ENCODE peak calls at places on chromosomes 5 and 9, in nine cellular contexts. B is fibroblast of mammary gland, L is GM23248, O is AG09309, T is fibroblast of villous mesenchyme, X is PC-3, C is heart right ventricle, S is GM06990, G is AG04449. W is an unnamed sample.

GRCh38 chr9:128117613-128118471 is 9.7 kb downstream of the PTGES2 start:
- DNase-seq in O (peak), S (peak), L (peak), B (peak), G (no peak), T (peak), C (peak), X (peak), W (peak)

GRCh38 chr5:34709861-34710673 is 53.9 kb downstream of the RAI14 start:
- DNase-seq in S (no peak), X (peak), C (no peak), T (peak), B (peak), L (peak), O (peak), G (no peak), W (no peak)

GRCh38 chr5:10445352-10445751 is 3.7 kb downstream of the ROPN1L start:
- DNase-seq in S (no peak), T (no peak), G (no peak), L (no peak), X (no peak), C (no peak), B (no peak), O (no peak), W (no peak)

GRCh38 chr5:16943846-16944675 is 8.0 kb upstream of the MYO10 start:
- DNase-seq in T (no peak), O (no peak), L (no peak), X (no peak), C (no peak), B (no peak), G (no peak), S (no peak), W (no peak)

GRCh38 chr9:89483592-89484474 is 14.1 kb downstream of the SEMA4D start:
- DNase-seq in L (no peak), X (no peak), B (no peak), G (no peak), S (peak), C (no peak), T (no peak), O (no peak), W (no peak)

GRCh38 chr9:36935768-36936497 is 98.1 kb downstream of the PAX5 start:
- DNase-seq in O (no peak), L (no peak), G (no peak), T (no peak), S (no peak), C (no peak), X (no peak), B (no peak), W (no peak)

GRCh38 chr5:43661102-43661501 is 58.1 kb downstream of the NNT start:
- DNase-seq in O (no peak), C (peak), T (peak), B (peak), S (no peak), G (no peak), L (peak), X (peak), W (peak)

GRCh38 chr5:122458278-122458872 is 146.3 kb downstream of the SNCAIP start:
- DNase-seq in T (peak), X (peak), L (peak), B (peak), O (no peak), C (no peak), S (peak), G (no peak), W (peak)

GRCh38 chr5:150663936-150664335 is 2.9 kb downstream of the MYOZ3 start:
- DNase-seq in O (no peak), L (peak), G (no peak), B (no peak), X (no peak), C (no peak), S (no peak), T (no peak), W (peak)

GRCh38 chr9:117718085-117718484 is 13.9 kb downstream of the TLR4 start:
- DNase-seq in S (peak), L (peak), X (no peak), B (peak), C (no peak), T (peak), G (no peak), O (no peak), W (peak)

GRCh38 chr5:61991861-61992260 is 314.1 kb upstream of the KIF2A start:
- DNase-seq in L (peak), C (no peak), X (no peak), T (peak), O (no peak), G (no peak), B (peak), S (no peak), W (peak)

GRCh38 chr5:169626779-169627178 is 10.3 kb upstream of the DOCK2 start:
- DNase-seq in G (peak), S (no peak), X (peak), B (peak), T (peak), L (peak), C (no peak), O (peak), W (peak)

GRCh38 chr9:136085815-136086212 is 9.3 kb downstream of the NACC2 start:
- DNase-seq in G (no peak), C (peak), B (no peak), L (no peak), O (no peak), X (no peak), S (peak), T (no peak), W (no peak)

GRCh38 chr9:91073811-91074771 is 272.5 kb downstream of the SYK start:
- DNase-seq in B (no peak), L (no peak), G (no peak), C (no peak), T (no peak), S (no peak), O (no peak), X (no peak), W (no peak)

GRCh38 chr5:149271717-149272558 is at the start of gene AFAP1L1:
- DNase-seq in O (no peak), S (no peak), L (peak), X (peak), T (peak), G (no peak), C (peak), B (peak), W (peak)

GRCh38 chr9:96617439-96618185 is 2.0 kb downstream of the CDC14B start:
- DNase-seq in B (no peak), T (no peak), L (no peak), S (no peak), O (no peak), C (no peak), G (no peak), X (no peak), W (no peak)

GRCh38 chr9:132409828-132410528 is at the start of gene CFAP77:
- DNase-seq in T (peak), O (no peak), X (peak), L (peak), S (peak), B (peak), C (peak), G (no peak), W (peak)

GRCh38 chr5:54792611-54793404 is 192.6 kb downstream of the ESM1 start:
- DNase-seq in X (peak), G (no peak), S (no peak), B (peak), C (no peak), L (peak), O (no peak), T (no peak), W (peak)

GRCh38 chr9:13715430-13715829 is 435.9 kb upstream of the MPDZ start:
- DNase-seq in C (no peak), T (no peak), G (no peak), L (no peak), B (no peak), X (no peak), S (no peak), O (no peak), W (no peak)

GRCh38 chr9:4197548-4197947 is 102.3 kb downstream of the GLIS3 start:
- DNase-seq in S (peak), O (no peak), C (no peak), B (peak), T (no peak), G (no peak), X (peak), L (peak), W (peak)

GRCh38 chr5:160133071-160133917 is 14.0 kb upstream of the PWWP2A start:
- DNase-seq in G (no peak), L (peak), C (peak), T (peak), S (no peak), O (no peak), X (no peak), B (peak), W (no peak)

GRCh38 chr5:144203750-144204596 is 33.3 kb downstream of the KCTD16 start:
- DNase-seq in G (no peak), L (peak), B (peak), T (peak), C (peak), X (peak), O (no peak), S (no peak), W (peak)

GRCh38 chr5:40486437-40487270 is 193.1 kb upstream of the PTGER4 start:
- DNase-seq in S (peak), X (peak), T (no peak), C (no peak), O (no peak), L (no peak), B (peak), G (no peak), W (peak)

GRCh38 chr5:87850843-87851242 is 417.8 kb downstream of the TMEM161B start:
- DNase-seq in X (peak), G (no peak), S (no peak), B (no peak), O (no peak), C (no peak), T (no peak), L (no peak), W (peak)

GRCh38 chr9:15642369-15642962 is 89.6 kb downstream of the CCDC171 start:
- DNase-seq in L (peak), O (peak), X (peak), G (no peak), S (no peak), C (no peak), T (peak), B (peak), W (peak)

GRCh38 chr5:179393078-179393477 is 47.8 kb upstream of the ADAMTS2 start:
- DNase-seq in C (no peak), B (peak), S (no peak), O (peak), G (no peak), T (peak), X (peak), L (peak), W (peak)

GRCh38 chr9:120688758-120689157 is 25.5 kb downstream of the MEGF9 start:
- DNase-seq in L (no peak), B (no peak), S (no peak), O (no peak), G (no peak), X (no peak), T (no peak), C (no peak), W (no peak)

GRCh38 chr5:135549413-135549812 is 13.6 kb upstream of the NEUROG1 start:
- DNase-seq in G (no peak), O (no peak), T (no peak), X (no peak), B (no peak), L (no peak), S (no peak), C (no peak), W (no peak)

GRCh38 chr5:14204785-14205321 is 61.7 kb downstream of the TRIO start:
- DNase-seq in S (no peak), B (peak), C (peak), X (peak), O (peak), L (peak), T (peak), G (no peak), W (peak)

GRCh38 chr9:16870606-16871357 is at the start of gene BNC2:
- DNase-seq in L (peak), X (peak), B (peak), G (no peak), C (peak), O (no peak), S (peak), T (peak), W (no peak)

GRCh38 chr5:116944171-116944570 is 369.5 kb upstream of the SEMA6A start:
- DNase-seq in L (no peak), X (no peak), C (no peak), S (no peak), G (no peak), O (no peak), T (peak), B (no peak), W (no peak)

GRCh38 chr5:96961053-96961452 is 25.2 kb downstream of the LNPEP start:
- DNase-seq in X (no peak), O (no peak), G (no peak), L (no peak), S (peak), B (no peak), T (peak), C (no peak), W (no peak)
- H3K4me3 ChIP-seq in X (no peak), O (no peak), G (no peak), L (no peak), S (no peak), B (no peak), T (no peak), C (no peak), W (no peak)

DNA sequence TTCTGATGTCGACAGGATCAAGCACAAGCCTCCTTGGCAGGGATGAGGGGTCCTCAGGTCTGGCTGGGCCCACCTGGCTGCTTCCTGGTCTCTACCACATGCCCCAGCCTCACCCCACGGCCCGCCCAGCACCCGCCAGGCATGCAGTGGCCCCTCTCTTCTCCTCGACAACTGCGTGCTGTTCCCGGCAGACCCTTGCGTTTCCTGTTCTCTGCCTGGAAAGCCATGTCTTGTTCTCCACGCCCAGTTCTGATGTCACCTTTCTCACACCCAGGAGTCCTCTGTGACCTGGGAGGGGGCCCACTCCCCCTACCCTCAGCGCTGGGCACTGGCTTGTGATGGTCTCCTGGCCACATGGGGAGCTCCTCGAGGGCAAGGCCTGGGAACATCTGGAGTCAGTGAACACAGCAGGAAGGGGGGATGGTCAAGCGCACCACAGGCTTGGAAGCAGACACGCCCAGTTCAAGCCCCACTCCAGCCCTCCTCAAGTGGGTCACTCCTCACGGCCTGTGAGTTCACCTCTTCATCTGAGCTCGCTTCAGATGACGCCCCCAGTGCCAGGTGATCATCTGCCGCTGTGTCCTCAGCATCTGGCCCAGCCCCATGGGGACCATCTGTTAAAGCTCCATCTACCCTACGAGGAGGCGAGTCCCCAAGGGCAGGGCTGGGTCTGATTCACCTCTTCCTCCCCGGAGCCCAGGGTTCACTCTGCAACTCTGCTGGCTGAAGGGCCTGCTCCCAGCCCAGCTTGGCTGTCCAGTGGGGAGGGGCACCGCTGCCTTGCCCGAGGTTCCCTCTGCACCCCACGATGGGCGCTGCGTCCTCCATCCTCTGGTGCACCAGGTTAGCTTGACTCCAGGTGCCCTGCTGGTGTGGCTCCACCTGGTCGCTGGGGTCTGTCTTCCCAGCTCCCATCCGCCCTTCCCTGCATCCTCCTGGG is 133.2 kb upstream of the PHYKPL start:
- DNase-seq in C (no peak), X (no peak), O (no peak), B (no peak), G (no peak), T (no peak), S (no peak), L (no peak), W (no peak)
- H3K4me3 ChIP-seq in C (no peak), X (no peak), O (no peak), B (no peak), G (no peak), T (no peak), S (no peak), L (no peak), W (no peak)

DNA sequence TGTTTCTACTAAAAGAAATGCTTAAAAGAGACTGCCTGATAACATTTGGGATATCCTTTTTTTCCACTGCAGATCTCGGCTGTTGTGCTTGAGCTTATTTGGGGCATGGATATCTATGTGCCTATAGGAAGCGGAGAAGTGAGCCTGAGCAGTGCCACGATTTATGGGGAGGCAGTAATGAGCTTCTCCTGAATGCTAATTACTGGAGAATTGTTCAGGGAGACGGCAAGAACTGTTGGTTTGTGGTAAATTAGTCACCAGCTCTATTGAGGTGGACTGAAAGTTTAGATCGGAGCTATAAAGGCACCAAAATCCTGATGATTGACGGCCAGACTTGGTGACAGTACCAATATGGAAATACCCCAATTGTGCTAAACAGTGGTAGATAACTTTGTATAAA is 186.5 kb downstream of the ARHGEF28 start:
- DNase-seq in O (no peak), L (no peak), B (no peak), T (no peak), S (no peak), X (no peak), C (no peak), G (no peak), W (no peak)
- H3K4me3 ChIP-seq in O (no peak), L (no peak), B (no peak), T (no peak), S (no peak), X (no peak), C (no peak), G (no peak), W (no peak)

GRCh38 chr9:97695390-97695789 is 1.8 kb downstream of the XPA start:
- DNase-seq in S (no peak), L (no peak), T (no peak), B (no peak), G (no peak), C (no peak), X (no peak), O (no peak), W (no peak)
- H3K4me3 ChIP-seq in S (peak), L (peak), T (peak), B (peak), G (peak), C (no peak), X (peak), O (no peak), W (no peak)

DNA sequence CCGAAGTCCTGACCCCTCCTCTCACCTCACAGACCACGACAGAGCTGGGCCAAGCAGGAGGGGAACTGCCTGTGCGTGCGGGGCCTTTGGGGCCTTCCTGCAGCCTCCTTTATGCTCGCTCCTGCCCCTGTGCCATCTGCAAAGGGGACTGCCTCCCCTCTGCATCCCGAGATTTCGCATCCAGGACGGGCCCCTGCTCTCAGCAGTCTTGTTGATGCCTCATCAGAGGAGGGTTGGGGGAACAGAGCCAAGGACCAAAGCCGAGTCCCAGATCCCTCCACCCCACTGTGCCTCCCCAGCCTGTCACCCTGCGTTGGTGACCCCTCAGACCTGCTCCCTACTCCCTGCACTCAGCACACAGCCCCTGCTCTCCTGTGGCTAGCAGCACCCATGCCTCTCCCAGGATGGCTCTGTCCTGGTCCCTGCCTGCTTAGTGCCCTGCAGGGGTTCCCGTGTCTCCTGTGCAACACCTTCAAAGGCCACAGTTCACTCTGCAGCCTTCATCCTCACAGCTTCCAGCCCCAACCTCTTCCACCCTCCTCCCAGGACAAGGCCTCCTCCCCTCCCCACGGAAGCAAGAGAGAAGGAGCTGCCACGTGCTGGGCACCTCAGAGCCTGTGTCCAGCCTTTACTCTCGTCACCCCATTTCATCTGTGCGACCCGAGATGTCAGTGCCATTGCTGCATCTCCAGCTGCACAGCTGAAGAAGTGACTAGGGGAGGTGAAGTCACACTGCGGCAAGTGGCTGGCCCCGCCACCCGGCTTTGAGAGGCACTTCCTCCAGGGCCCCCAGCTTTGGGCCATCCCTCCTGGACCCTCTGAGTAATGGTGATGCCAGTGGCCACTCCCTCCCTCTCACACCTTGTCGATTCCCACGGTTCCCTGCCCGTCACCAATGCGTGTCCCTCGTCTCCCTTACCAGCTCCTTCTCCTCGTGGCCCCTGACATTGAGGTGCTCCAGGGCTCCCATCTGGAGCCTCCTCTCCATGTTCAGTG is 62.6 kb upstream of the LRRTM2 start:
- DNase-seq in T (no peak), C (no peak), G (no peak), L (no peak), B (no peak), O (no peak), X (no peak), S (no peak), W (no peak)
- H3K4me3 ChIP-seq in T (no peak), C (no peak), G (no peak), L (no peak), B (no peak), O (no peak), X (no peak), S (no peak), W (no peak)

GRCh38 chr5:67963789-67964519 is 251.6 kb upstream of the PIK3R1 start:
- DNase-seq in T (no peak), G (no peak), B (no peak), C (no peak), X (no peak), S (no peak), L (no peak), O (no peak), W (peak)

GRCh38 chr5:67969176-67969575 is 246.4 kb upstream of the PIK3R1 start:
- DNase-seq in L (no peak), B (no peak), G (no peak), X (no peak), O (no peak), S (no peak), C (no peak), T (no peak), W (no peak)

GRCh38 chr5:67969631-67970030 is 245.9 kb upstream of the PIK3R1 start:
- DNase-seq in B (no peak), L (no peak), C (no peak), G (no peak), T (no peak), S (no peak), X (no peak), O (no peak), W (peak)

GRCh38 chr5:67964619-67965018 is 250.9 kb upstream of the PIK3R1 start:
- DNase-seq in X (no peak), G (no peak), S (no peak), C (no peak), O (no peak), T (no peak), B (no peak), L (no peak), W (peak)

DNA sequence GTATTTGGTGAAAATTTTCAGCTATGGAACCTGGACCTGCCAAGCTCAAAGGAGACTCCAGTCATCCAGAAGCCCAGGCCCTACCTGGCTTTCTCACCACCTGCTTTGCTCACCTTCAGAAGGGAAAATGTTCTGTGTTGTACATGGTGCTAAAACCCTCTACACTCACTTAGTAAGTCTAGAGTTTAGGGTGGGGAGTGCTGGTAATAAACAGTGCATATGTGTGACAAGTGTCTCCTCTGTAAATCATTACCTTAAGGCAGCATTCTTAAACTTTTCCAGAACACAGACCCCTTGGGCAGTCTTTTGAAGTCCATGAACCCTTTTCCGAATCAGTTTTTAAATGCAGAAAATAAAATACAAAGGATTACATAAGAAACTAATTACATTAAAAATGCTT is 248.8 kb upstream of the PIK3R1 start:
- DNase-seq in S (no peak), O (no peak), L (no peak), X (no peak), B (no peak), C (no peak), T (no peak), G (no peak), W (no peak)
- H3K4me3 ChIP-seq in S (no peak), O (no peak), L (no peak), X (no peak), B (no peak), C (no peak), T (no peak), G (no peak), W (no peak)

W was measured in bronchial epithelial cell.